ENCODE peak calls at places on chromosomes 4 and X, in five cellular contexts. E is GM23248, H is neural progenitor cell, M is A172, R is AG08396. I is an unnamed sample.

GRCh38 chr4:76960014-76960413 is 10.5 kb downstream of the SEPTIN11 start:
- DNase-seq in E (peak), M (no peak), R (no peak), H (no peak), I (no peak)

GRCh38 chr4:7392438-7393374 is 42.0 kb downstream of the PSAPL1 start:
- DNase-seq in E (peak), R (peak), M (no peak), H (peak), I (peak)

GRCh38 chr4:56817840-56818491 is 3.5 kb downstream of the SPINK2 start:
- DNase-seq in M (peak), R (no peak), H (no peak), E (no peak), I (no peak)

GRCh38 chrX:50971390-50971789 is 60.9 kb downstream of the BMP15 start:
- DNase-seq in M (no peak), R (no peak), E (peak), H (no peak), I (peak)

GRCh38 chrX:115936008-115936407 is 234.5 kb upstream of the AGTR2 start:
- DNase-seq in R (no peak), H (no peak), E (no peak), M (no peak), I (no peak)

GRCh38 chrX:106874075-106874474 is 29.1 kb downstream of the RIPPLY1 start:
- DNase-seq in R (no peak), M (no peak), H (peak), E (peak), I (peak)

GRCh38 chrX:41491267-41492004 is 44.3 kb downstream of the NYX start:
- DNase-seq in M (peak), E (peak), H (peak), R (peak), I (peak)

GRCh38 chrX:1248381-1249061 is 20.1 kb upstream of the CSF2RA start:
- DNase-seq in M (peak), R (no peak), E (peak), H (peak), I (no peak)